ENCODE peak calls at places on chromosomes 7 and 10, in six cellular contexts. B is CD8-positive, alpha-beta T cell; Q is RWPE1; H is WERI-Rb-1; Y is dorsolateral prefrontal cortex; K is fibroblast of pulmonary artery. J is an unnamed sample.

GRCh38 chr10:123021517-123021916 is 12.7 kb downstream of the ACADSB start:
- DNase-seq in B (no peak), Q (no peak), H (peak), Y (no peak), K (peak), J (no peak)

GRCh38 chr7:119482671-119483070 is 790.3 kb upstream of the KCND2 start:
- DNase-seq in B (no peak), Q (no peak), H (no peak), Y (no peak), K (no peak), J (no peak)

GRCh38 chr10:24944512-24945255 is 7.7 kb downstream of the PRTFDC1 start:
- DNase-seq in B (no peak), Q (peak), H (peak), Y (no peak), K (peak), J (no peak)

GRCh38 chr7:143216151-143216550 is 5.7 kb upstream of the TAS2R40 start:
- DNase-seq in B (no peak), Q (no peak), H (no peak), Y (peak), K (peak), J (no peak)

GRCh38 chr10:31419394-31420063 is 100.5 kb downstream of the ZEB1 start:
- DNase-seq in B (no peak), Q (no peak), H (no peak), Y (no peak), K (peak), J (no peak)

GRCh38 chr7:116717137-116717536 is 45.1 kb downstream of the MET start:
- DNase-seq in B (no peak), Q (no peak), H (no peak), Y (no peak), K (no peak), J (no peak)

GRCh38 chr7:13742719-13743640 is 246.5 kb downstream of the ETV1 start:
- DNase-seq in B (no peak), Q (peak), H (peak), Y (peak), K (peak), J (no peak)

GRCh38 chr10:82874671-82875070 is 999.7 kb downstream of the NRG3 start:
- DNase-seq in B (no peak), Q (no peak), H (no peak), Y (no peak), K (peak), J (no peak)

GRCh38 chr10:13272164-13272571 is 27.7 kb downstream of the PHYH start:
- DNase-seq in B (no peak), Q (no peak), H (no peak), Y (peak), K (peak), J (no peak)

GRCh38 chr7:70380315-70381027 is 751.5 kb upstream of the GALNT17 start:
- DNase-seq in B (no peak), Q (no peak), H (no peak), Y (no peak), K (no peak), J (no peak)

GRCh38 chr7:86918245-86918644 is 141.2 kb downstream of the ELAPOR2 start:
- DNase-seq in B (no peak), Q (no peak), H (no peak), Y (no peak), K (no peak), J (no peak)

GRCh38 chr7:111107576-111107975 is 16.6 kb downstream of the LRRN3 start:
- DNase-seq in B (no peak), Q (no peak), H (no peak), Y (no peak), K (peak), J (no peak)

GRCh38 chr7:128004623-128005022 is 26.6 kb downstream of the LRRC4 start:
- DNase-seq in B (no peak), Q (no peak), H (no peak), Y (no peak), K (no peak), J (no peak)

GRCh38 chr10:46289209-46289810 is 2.5 kb downstream of the ANTXRL start:
- DNase-seq in B (no peak), Q (no peak), H (no peak), Y (no peak), K (no peak), J (no peak)

GRCh38 chr10:81843042-81843441 is 32.0 kb upstream of the NRG3 start:
- DNase-seq in B (no peak), Q (no peak), H (no peak), Y (no peak), K (no peak), J (no peak)

GRCh38 chr7:1705856-1706255 is 35.8 kb downstream of the ELFN1 start:
- DNase-seq in B (no peak), Q (no peak), H (peak), Y (no peak), K (no peak), J (no peak)

GRCh38 chr10:33229944-33230267 is 104.6 kb downstream of the NRP1 start:
- DNase-seq in B (no peak), Q (no peak), H (no peak), Y (no peak), K (no peak), J (no peak)

GRCh38 chr10:71548494-71548846 is 151.8 kb downstream of the CDH23 start:
- DNase-seq in B (no peak), Q (peak), H (no peak), Y (no peak), K (peak), J (no peak)

GRCh38 chr7:504221-505081 is 15.2 kb downstream of the PDGFA start:
- DNase-seq in B (no peak), Q (no peak), H (no peak), Y (peak), K (no peak), J (no peak)

GRCh38 chr10:61399386-61399785 is 53.8 kb downstream of the TMEM26 start:
- DNase-seq in B (no peak), Q (no peak), H (no peak), Y (no peak), K (peak), J (no peak)

GRCh38 chr10:23099079-23099478 is 3.7 kb downstream of the MSRB2 start:
- DNase-seq in B (no peak), Q (no peak), H (no peak), Y (no peak), K (no peak), J (no peak)

GRCh38 chr10:23094786-23095403 is 484 bp upstream of the MSRB2 start:
- DNase-seq in B (no peak), Q (no peak), H (no peak), Y (no peak), K (peak), J (no peak)

GRCh38 chr10:23095404-23095965 is at the start of gene MSRB2:
- DNase-seq in B (peak), Q (peak), H (peak), Y (peak), K (peak), J (peak)

GRCh38 chr10:23096814-23097549 is 1.6 kb downstream of the MSRB2 start:
- DNase-seq in B (no peak), Q (no peak), H (no peak), Y (no peak), K (peak), J (peak)

GRCh38 chr10:23095966-23096813 is 811 bp downstream of the MSRB2 start:
- DNase-seq in B (peak), Q (peak), H (no peak), Y (no peak), K (peak), J (no peak)
- TF ChIP-seq CTCF in B (no peak), Q (no peak), H (no peak), Y (no peak), K (no peak), J (no peak)

GRCh38 chr10:76983624-76984023 is 654.0 kb downstream of the KCNMA1 start:
- DNase-seq in B (no peak), Q (no peak), H (no peak), Y (no peak), K (no peak), J (no peak)
- TF ChIP-seq CTCF in B (no peak), Q (no peak), H (no peak), Y (no peak), K (no peak), J (no peak)

GRCh38 chr7:120986665-120987064 is 1.8 kb upstream of the CPED1 start:
- DNase-seq in B (no peak), Q (no peak), H (no peak), Y (no peak), K (no peak), J (no peak)
- TF ChIP-seq CTCF in B (no peak), Q (no peak), H (no peak), Y (no peak), K (no peak), J (no peak)

DNA sequence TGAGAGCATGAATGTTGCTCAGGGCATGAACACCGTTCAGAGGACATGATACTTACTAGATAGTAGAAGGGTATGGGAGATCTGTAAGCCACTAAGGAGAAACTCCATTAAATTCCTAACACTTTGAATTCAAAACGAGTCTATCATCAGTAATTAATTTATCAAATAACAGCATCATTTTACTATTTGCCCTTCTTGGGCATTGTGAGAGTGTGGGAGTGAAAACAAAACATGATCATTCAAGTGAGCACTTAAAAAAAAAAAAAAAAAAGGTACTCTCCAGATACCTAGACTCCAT is 20.5 kb upstream of the ASB15 start:
- DNase-seq in B (no peak), Q (no peak), H (no peak), Y (no peak), K (no peak), J (no peak)
- TF ChIP-seq CTCF in B (no peak), Q (peak), H (no peak), Y (no peak), K (no peak), J (no peak)

J was measured in mesothelial cell of epicardium.